ENCODE peak calls at places on chromosomes 13 and 19, in five cellular contexts. One of them, this sample, is unnamed.

GRCh38 chr13:111325146-111325890 is 4.9 kb downstream of the TEX29 start:
- DNase-seq in HepG2: no peak
- DNase-seq in H1: no peak
- DNase-seq in GM12878: no peak
- DNase-seq in HEK293T: no peak
- DNase-seq in this sample: no peak

GRCh38 chr19:4589579-4590410 is 30.3 kb upstream of the SEMA6B start:
- DNase-seq in GM12878: no peak
- DNase-seq in HepG2: peak; percentile 65
- DNase-seq in HEK293T: no peak
- DNase-seq in H1: peak; percentile 57
- DNase-seq in this sample: no peak

GRCh38 chr13:101955764-101956163 is 446.1 kb downstream of the FGF14 start:
- DNase-seq in GM12878: no peak
- DNase-seq in HEK293T: no peak
- DNase-seq in HepG2: no peak
- DNase-seq in H1: no peak
- DNase-seq in this sample: no peak

GRCh38 chr19:32767951-32768679 is 48.5 kb downstream of the TDRD12 start:
- DNase-seq in GM12878: no peak
- DNase-seq in H1: no peak
- DNase-seq in HEK293T: no peak
- DNase-seq in HepG2: no peak
- DNase-seq in this sample: no peak

GRCh38 chr19:18086590-18087138 is at the start of gene IL12RB1:
- DNase-seq in HEK293T: no peak
- DNase-seq in H1: no peak
- DNase-seq in GM12878: peak; percentile 44
- DNase-seq in HepG2: no peak
- DNase-seq in this sample: no peak

GRCh38 chr13:72726721-72727416 is 560 bp downstream of the MZT1 start:
- DNase-seq in HepG2: peak; percentile 36
- DNase-seq in HEK293T: peak; percentile 75
- DNase-seq in GM12878: no peak
- DNase-seq in H1: no peak
- DNase-seq in this sample: peak; percentile 20

GRCh38 chr13:30112602-30113435 is 194.5 kb downstream of the KATNAL1 start:
- DNase-seq in H1: peak; percentile 87
- DNase-seq in HEK293T: peak; percentile 77
- DNase-seq in GM12878: no peak
- DNase-seq in HepG2: peak; percentile 66
- DNase-seq in this sample: peak; percentile 66

GRCh38 chr13:59687028-59687427 is 476.7 kb downstream of the DIAPH3 start:
- DNase-seq in HEK293T: no peak
- DNase-seq in GM12878: no peak
- DNase-seq in HepG2: no peak
- DNase-seq in H1: no peak
- DNase-seq in this sample: no peak

GRCh38 chr13:113460599-113460998 is 7.3 kb upstream of the ADPRHL1 start:
- DNase-seq in HepG2: no peak
- DNase-seq in H1: no peak
- DNase-seq in HEK293T: no peak
- DNase-seq in GM12878: no peak
- DNase-seq in this sample: no peak

GRCh38 chr19:7488736-7489353 is at the start of gene PEX11G:
- DNase-seq in GM12878: peak; percentile 36
- DNase-seq in H1: peak; percentile 99
- DNase-seq in HEK293T: peak; percentile 93
- DNase-seq in HepG2: no peak
- DNase-seq in this sample: peak; percentile 87

GRCh38 chr13:21075303-21076264 is 14.2 kb upstream of the LATS2 start:
- DNase-seq in GM12878: no peak
- DNase-seq in HepG2: no peak
- DNase-seq in H1: peak; percentile 82
- DNase-seq in HEK293T: no peak
- DNase-seq in this sample: no peak

GRCh38 chr19:49614096-49614857 is 23.3 kb downstream of the PRR12 start:
- DNase-seq in HepG2: peak; percentile 51
- DNase-seq in GM12878: no peak
- DNase-seq in H1: no peak
- DNase-seq in HEK293T: no peak
- DNase-seq in this sample: no peak

GRCh38 chr13:85093808-85094207 is 705.4 kb downstream of the SLITRK6 start:
- DNase-seq in HEK293T: peak; percentile 14
- DNase-seq in H1: no peak
- DNase-seq in GM12878: no peak
- DNase-seq in HepG2: no peak
- DNase-seq in this sample: no peak

GRCh38 chr13:52025475-52026245 is 1.2 kb downstream of the UTP14C start:
- DNase-seq in H1: no peak
- DNase-seq in HEK293T: no peak
- DNase-seq in HepG2: peak; percentile 96
- DNase-seq in GM12878: no peak
- DNase-seq in this sample: no peak

GRCh38 chr13:27076411-27076810 is 95.2 kb downstream of the USP12 start:
- DNase-seq in HEK293T: no peak
- DNase-seq in GM12878: no peak
- DNase-seq in HepG2: no peak
- DNase-seq in H1: no peak
- DNase-seq in this sample: no peak

GRCh38 chr13:75481176-75482069 is 546 bp downstream of the TBC1D4 start:
- DNase-seq in H1: peak; percentile 86
- DNase-seq in HepG2: no peak
- DNase-seq in GM12878: no peak
- DNase-seq in HEK293T: peak; percentile 72
- DNase-seq in this sample: no peak

GRCh38 chr13:20814224-20814910 is 40.6 kb upstream of the EEF1AKMT1 start:
- DNase-seq in GM12878: no peak
- DNase-seq in H1: no peak
- DNase-seq in HepG2: no peak
- DNase-seq in HEK293T: peak; percentile 25
- DNase-seq in this sample: no peak

GRCh38 chr13:33206425-33206824 is 79.1 kb downstream of the STARD13 start:
- DNase-seq in HepG2: no peak
- DNase-seq in GM12878: no peak
- DNase-seq in HEK293T: no peak
- DNase-seq in H1: no peak
- DNase-seq in this sample: no peak

GRCh38 chr13:72634859-72635258 is 92.6 kb downstream of the MZT1 start:
- DNase-seq in H1: no peak
- DNase-seq in GM12878: no peak
- DNase-seq in HEK293T: no peak
- DNase-seq in HepG2: no peak
- DNase-seq in this sample: no peak

GRCh38 chr13:82647540-82647939 is 1234.7 kb downstream of the SLITRK1 start:
- DNase-seq in HEK293T: no peak
- DNase-seq in HepG2: no peak
- DNase-seq in H1: no peak
- DNase-seq in GM12878: no peak
- DNase-seq in this sample: no peak

GRCh38 chr19:11964858-11965645 is at the start of gene ZNF763:
- DNase-seq in GM12878: peak; percentile 79
- DNase-seq in H1: peak; percentile 96
- DNase-seq in HepG2: peak; percentile 60
- DNase-seq in HEK293T: no peak
- DNase-seq in this sample: peak; percentile 91

GRCh38 chr13:68697551-68697950 is 1410.1 kb upstream of the ATXN8OS start:
- DNase-seq in HEK293T: no peak
- DNase-seq in HepG2: no peak
- DNase-seq in H1: no peak
- DNase-seq in GM12878: no peak
- DNase-seq in this sample: no peak

GRCh38 chr13:28067526-28067925 is 32.9 kb downstream of the FLT3 start:
- DNase-seq in HEK293T: no peak
- DNase-seq in H1: no peak
- DNase-seq in HepG2: no peak
- DNase-seq in GM12878: no peak
- DNase-seq in this sample: no peak

GRCh38 chr19:29499261-29499920 is 26.4 kb upstream of the VSTM2B start:
- DNase-seq in HEK293T: no peak
- DNase-seq in GM12878: no peak
- DNase-seq in H1: no peak
- DNase-seq in HepG2: no peak
- DNase-seq in this sample: no peak

GRCh38 chr19:33177417-33177976 is 16.6 kb upstream of the LRP3 start:
- DNase-seq in H1: peak; percentile 63
- DNase-seq in GM12878: no peak
- DNase-seq in HEK293T: peak; percentile 46
- DNase-seq in HepG2: peak; percentile 35
- DNase-seq in this sample: no peak

GRCh38 chr19:30423481-30423880 is 51.3 kb downstream of the ZNF536 start:
- DNase-seq in HEK293T: no peak
- DNase-seq in GM12878: no peak
- DNase-seq in HepG2: no peak
- DNase-seq in H1: no peak
- DNase-seq in this sample: no peak

GRCh38 chr19:45050036-45050435 is 11.2 kb downstream of the CLASRP start:
- DNase-seq in HepG2: no peak
- DNase-seq in GM12878: no peak
- DNase-seq in H1: no peak
- DNase-seq in HEK293T: no peak
- DNase-seq in this sample: no peak

GRCh38 chr13:41018583-41018909 is 570 bp downstream of the ELF1 start:
- DNase-seq in H1: no peak
- DNase-seq in HEK293T: no peak
- DNase-seq in GM12878: no peak
- DNase-seq in HepG2: no peak
- DNase-seq in this sample: no peak

GRCh38 chr13:113305208-113305607 is 8.2 kb downstream of the LAMP1 start:
- DNase-seq in H1: no peak
- DNase-seq in GM12878: no peak
- DNase-seq in HepG2: no peak
- DNase-seq in HEK293T: no peak
- DNase-seq in this sample: no peak

GRCh38 chr19:24033962-24034342 is 53.0 kb upstream of the ZNF254 start:
- DNase-seq in HepG2: peak; percentile 41
- DNase-seq in HEK293T: peak; percentile 12
- DNase-seq in H1: no peak
- DNase-seq in GM12878: no peak
- DNase-seq in this sample: no peak

DNA sequence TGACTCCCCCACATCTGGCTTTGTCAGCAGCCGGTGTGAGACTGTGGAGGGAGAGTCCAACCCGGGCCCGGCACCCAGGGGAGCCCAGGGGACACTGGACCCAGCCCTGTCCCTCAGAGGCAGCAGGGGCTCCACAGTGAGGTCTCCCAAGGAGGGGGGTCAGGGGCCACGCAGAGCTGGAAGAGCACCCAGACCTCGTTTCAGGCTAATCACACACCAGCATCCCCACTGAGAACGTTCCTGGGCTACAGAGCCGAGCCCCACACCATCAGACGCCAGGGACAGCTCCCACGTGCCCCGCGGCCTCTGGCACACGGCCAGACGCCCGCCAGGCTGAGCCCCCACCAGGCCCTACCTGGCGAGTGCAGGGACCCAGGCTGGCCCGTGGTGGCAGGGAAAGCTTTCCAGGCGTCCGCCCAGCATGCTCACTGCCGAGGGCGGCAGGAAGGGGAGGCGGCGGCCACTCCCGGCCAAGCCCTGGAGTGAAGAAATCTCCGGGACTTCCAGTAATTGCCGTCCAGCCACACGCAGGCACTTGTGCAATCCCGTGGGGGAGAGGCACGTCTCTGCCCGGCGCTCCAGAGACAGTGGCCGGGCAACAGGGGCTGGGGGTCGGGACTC is 19.2 kb downstream of the SBNO2 start:
- DNase-seq in HepG2: peak; percentile 67
- DNase-seq in H1: no peak
- DNase-seq in HEK293T: no peak
- DNase-seq in GM12878: no peak
- DNase-seq in this sample: no peak
- TF ChIP-seq SUZ12 in HepG2: no peak
- TF ChIP-seq SUZ12 in H1: no peak
- TF ChIP-seq SUZ12 in HEK293T: no peak
- TF ChIP-seq SUZ12 in GM12878: no peak
- TF ChIP-seq SUZ12 in this sample: no peak

DNA sequence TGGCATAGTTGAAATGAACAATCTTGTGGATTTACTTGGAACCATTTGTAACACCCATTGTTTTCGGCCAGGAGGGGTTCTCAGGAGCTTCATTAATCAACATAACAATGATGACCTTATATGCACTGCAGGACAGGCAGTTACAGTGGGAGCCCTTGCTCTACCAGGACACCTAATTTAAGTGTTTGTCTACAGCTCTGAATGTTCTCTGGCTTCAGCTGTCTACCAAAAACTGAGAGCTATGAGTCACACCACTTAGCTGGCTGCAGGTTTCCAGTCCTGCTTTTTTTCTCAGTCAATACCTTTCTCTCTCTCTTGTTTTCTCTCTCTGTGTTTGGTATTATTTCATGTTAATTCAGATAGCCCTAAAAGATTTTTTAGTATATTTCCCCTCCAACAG is 105.4 kb upstream of the MBNL2 start:
- DNase-seq in HepG2: no peak
- DNase-seq in H1: no peak
- DNase-seq in GM12878: no peak
- DNase-seq in HEK293T: no peak
- DNase-seq in this sample: peak; percentile 42
- TF ChIP-seq SUZ12 in HepG2: no peak
- TF ChIP-seq SUZ12 in H1: no peak
- TF ChIP-seq SUZ12 in GM12878: no peak
- TF ChIP-seq SUZ12 in HEK293T: no peak
- TF ChIP-seq SUZ12 in this sample: no peak

GRCh38 chr13:66657165-66657895 is 572.8 kb downstream of the PCDH9 start:
- DNase-seq in HepG2: peak; percentile 11
- DNase-seq in HEK293T: no peak
- DNase-seq in H1: no peak
- DNase-seq in GM12878: no peak
- DNase-seq in this sample: no peak
- TF ChIP-seq SUZ12 in HepG2: no peak
- TF ChIP-seq SUZ12 in HEK293T: no peak
- TF ChIP-seq SUZ12 in H1: no peak
- TF ChIP-seq SUZ12 in GM12878: no peak
- TF ChIP-seq SUZ12 in this sample: no peak

GRCh38 chr19:47255947-47256687 is at the start of gene CCDC9:
- DNase-seq in GM12878: peak; percentile 80
- DNase-seq in HepG2: peak; percentile 94
- DNase-seq in H1: peak; percentile 96
- DNase-seq in HEK293T: peak; percentile 90
- DNase-seq in this sample: peak; percentile 88
- TF ChIP-seq SUZ12 in GM12878: no peak
- TF ChIP-seq SUZ12 in HepG2: no peak
- TF ChIP-seq SUZ12 in H1: no peak
- TF ChIP-seq SUZ12 in HEK293T: no peak
- TF ChIP-seq SUZ12 in this sample: no peak

GRCh38 chr13:105144020-105144419 is 1391.4 kb downstream of the EFNB2 start:
- DNase-seq in GM12878: no peak
- DNase-seq in H1: no peak
- DNase-seq in HepG2: no peak
- DNase-seq in HEK293T: no peak
- DNase-seq in this sample: no peak
- TF ChIP-seq SUZ12 in GM12878: no peak
- TF ChIP-seq SUZ12 in H1: no peak
- TF ChIP-seq SUZ12 in HepG2: no peak
- TF ChIP-seq SUZ12 in HEK293T: no peak
- TF ChIP-seq SUZ12 in this sample: no peak

DNA sequence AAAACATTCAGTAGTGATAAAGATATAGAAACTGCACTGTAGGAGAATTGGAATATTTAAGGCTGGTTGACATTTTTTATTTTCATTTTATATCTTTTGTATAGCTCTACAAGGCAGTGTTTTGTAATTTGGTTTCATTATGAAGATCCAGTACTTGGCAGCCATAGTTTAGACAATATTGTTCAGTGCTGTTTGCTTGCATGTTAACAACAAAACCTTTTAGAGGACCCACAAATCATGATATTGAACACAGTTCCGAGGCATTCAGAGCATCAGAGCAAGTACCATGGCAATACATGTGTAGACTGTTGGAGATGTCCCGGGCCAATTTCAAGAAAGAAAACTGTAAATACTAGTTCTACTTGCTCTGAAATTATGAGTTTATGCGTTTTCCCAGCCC is 25.6 kb upstream of the GARRE1 start:
- DNase-seq in HepG2: no peak
- DNase-seq in H1: no peak
- DNase-seq in GM12878: no peak
- DNase-seq in HEK293T: no peak
- DNase-seq in this sample: no peak
- TF ChIP-seq SUZ12 in HepG2: no peak
- TF ChIP-seq SUZ12 in H1: no peak
- TF ChIP-seq SUZ12 in GM12878: no peak
- TF ChIP-seq SUZ12 in HEK293T: no peak
- TF ChIP-seq SUZ12 in this sample: no peak